ENCODE peak calls at places on chromosomes 13 and 19, in four cellular contexts. L is astrocyte of the spinal cord, D is GM20000, A is cardiac muscle cell. T is an unnamed sample.

GRCh38 chr19:15378529-15379082 is 981 bp downstream of the AKAP8 start:
- DNase-seq in L (peak), D (peak), A (peak), T (peak)

GRCh38 chr19:11486661-11487503 is 6.0 kb upstream of the ELAVL3 start:
- DNase-seq in L (no peak), D (peak), A (no peak), T (no peak)

GRCh38 chr19:40366697-40367561 is 18.4 kb downstream of the PLD3 start:
- DNase-seq in L (peak), D (no peak), A (peak), T (no peak)

GRCh38 chr13:97627566-97627965 is 193.6 kb downstream of the RAP2A start:
- DNase-seq in L (peak), D (no peak), A (peak), T (no peak)

GRCh38 chr13:49584771-49585182 is 581 bp downstream of the RCBTB1 start:
- DNase-seq in L (peak), D (no peak), A (no peak), T (no peak)

GRCh38 chr13:99200433-99201167 is at the start of gene UBAC2:
- DNase-seq in L (peak), D (peak), A (peak), T (peak)

GRCh38 chr19:1923319-1923718 is 17.7 kb upstream of the CSNK1G2 start:
- DNase-seq in L (no peak), D (peak), A (no peak), T (peak)

GRCh38 chr13:112968380-112968909 is 569 bp upstream of the MCF2L start:
- DNase-seq in L (no peak), D (peak), A (no peak), T (peak)

GRCh38 chr13:47903836-47904235 is 97.2 kb downstream of the SUCLA2 start:
- DNase-seq in L (peak), D (no peak), A (peak), T (peak)

GRCh38 chr13:27920677-27921420 is 1.0 kb downstream of the PDX1 start:
- DNase-seq in L (no peak), D (peak), A (peak), T (peak)

GRCh38 chr13:103002279-103002678 is 63.9 kb downstream of the SLC10A2 start:
- DNase-seq in L (no peak), D (no peak), A (no peak), T (no peak)

GRCh38 chr13:112248909-112249592 is 127.1 kb upstream of the SPACA7 start:
- DNase-seq in L (no peak), D (no peak), A (no peak), T (peak)

GRCh38 chr19:53906211-53907192 is 2.6 kb upstream of the CACNG7 start:
- DNase-seq in L (no peak), D (peak), A (peak), T (peak)

GRCh38 chr13:110475117-110475516 is 86.4 kb downstream of the RAB20 start:
- DNase-seq in L (no peak), D (no peak), A (no peak), T (no peak)

GRCh38 chr13:71374471-71375041 is 492.4 kb downstream of the DACH1 start:
- DNase-seq in L (no peak), D (no peak), A (peak), T (no peak)

GRCh38 chr19:408441-409005 is 424 bp downstream of the C2CD4C start:
- DNase-seq in L (no peak), D (peak), A (no peak), T (peak)

GRCh38 chr19:15934332-15935078 is at the start of gene CYP4F11:
- DNase-seq in L (no peak), D (peak), A (no peak), T (no peak)

T was measured in GM13977.